ENCODE peak calls at places on chromosomes 13 and 19, in five cellular contexts. W is activated CD4-positive, alpha-beta T cell treated with anti-CD3 and anti-CD28 coated beads for 48 hours; C is EL; I is stimulated activated CD4-positive, alpha-beta T cell treated with anti-CD3 and anti-CD28 coated beads, Interleukin-4, amount 100 ng/mL, for 1 hour; K is RWPE1. A is an unnamed sample.

GRCh38 chr19:23402388-23402787 is 7.1 kb upstream of the ZNF91 start:
- DNase-seq in W (peak; percentile 20), C (no peak), I (no peak), K (no peak), A (no peak)

GRCh38 chr19:42246143-42246868 is 3.9 kb upstream of the GSK3A start:
- DNase-seq in W (no peak), C (peak; percentile 80), I (no peak), K (peak; percentile 82), A (peak; percentile 80)

GRCh38 chr13:47858678-47859050 is 142.4 kb downstream of the SUCLA2 start:
- DNase-seq in W (no peak), C (peak; percentile 66), I (no peak), K (peak; percentile 30), A (no peak)

GRCh38 chr13:111115841-111116500 is 861 bp downstream of the ARHGEF7 start:
- DNase-seq in W (no peak), C (peak; percentile 85), I (no peak), K (no peak), A (peak; percentile 56)

GRCh38 chr19:30272554-30272953 is 99.6 kb upstream of the ZNF536 start:
- DNase-seq in W (no peak), C (no peak), I (no peak), K (no peak), A (no peak)

GRCh38 chr13:29991343-29991742 is 140.9 kb upstream of the UBL3 start:
- DNase-seq in W (no peak), C (peak; percentile 97), I (no peak), K (peak; percentile 20), A (no peak)

GRCh38 chr19:7476241-7476640 is 12.6 kb downstream of the PEX11G start:
- DNase-seq in W (no peak), C (no peak), I (no peak), K (no peak), A (no peak)

GRCh38 chr13:33132644-33133440 is 116.6 kb downstream of the KL start:
- DNase-seq in W (no peak), C (no peak), I (no peak), K (no peak), A (no peak)

GRCh38 chr13:41780736-41781708 is 179.9 kb downstream of the VWA8 start:
- DNase-seq in W (no peak), C (peak; percentile 89), I (no peak), K (no peak), A (no peak)

GRCh38 chr19:1855828-1856255 is 7.5 kb downstream of the KLF16 start:
- DNase-seq in W (peak; percentile 64), C (peak; percentile 34), I (no peak), K (no peak), A (no peak)

GRCh38 chr13:36000028-36000427 is 131.2 kb downstream of the DCLK1 start:
- DNase-seq in W (no peak), C (no peak), I (no peak), K (no peak), A (no peak)

GRCh38 chr13:36131215-36131930 is at the start of gene DCLK1:
- DNase-seq in W (no peak), C (peak; percentile 26), I (no peak), K (peak; percentile 9), A (peak; percentile 56)

GRCh38 chr13:113531041-113531873 is 40.7 kb upstream of the DCUN1D2 start:
- DNase-seq in W (no peak), C (no peak), I (no peak), K (no peak), A (no peak)

GRCh38 chr13:25463496-25463895 is 91.7 kb downstream of the ATP8A2 start:
- DNase-seq in W (no peak), C (peak; percentile 57), I (no peak), K (peak; percentile 46), A (no peak)

A was measured in ureter.